ENCODE peak calls at places on chromosomes 11 and 22, in eight cellular contexts. V is Calu3; Z is Right ventricle myocardium superior; O is AG20443; T is neural progenitor cell; U is stimulated activated CD8-positive, alpha-beta memory T cell treated with anti-CD3 and anti-CD28 coated beads, Interleukin-4, amount 100 ng/mL, for 4 hours; I is lower leg skin; S is GM19239. H is an unnamed sample.

GRCh38 chr11:23957309-23957708 is 539.5 kb upstream of the LUZP2 start:
- DNase-seq in I (no peak), U (no peak), Z (no peak), V (no peak), S (no peak), T (no peak), O (no peak), H (no peak)

GRCh38 chr11:33457948-33458347 is 200.8 kb downstream of the HIPK3 start:
- DNase-seq in V (no peak), O (no peak), I (no peak), U (no peak), Z (no peak), S (no peak), T (no peak), H (no peak)

GRCh38 chr11:76380977-76381719 is at the start of the genes GVQW3 and THAP12:
- DNase-seq in O (peak; percentile 100), I (peak; percentile 96), U (peak; percentile 95), V (peak; percentile 97), T (peak; percentile 99), S (peak; percentile 93), Z (peak; percentile 98), H (peak; percentile 97)

GRCh38 chr11:31770011-31770410 is 41.1 kb downstream of the PAX6 start:
- DNase-seq in S (no peak), U (no peak), Z (no peak), T (no peak), V (no peak), O (no peak), I (no peak), H (no peak)

GRCh38 chr22:23236440-23237139 is 56.3 kb downstream of the BCR start:
- DNase-seq in O (no peak), U (no peak), V (no peak), I (no peak), Z (no peak), S (no peak), T (no peak), H (no peak)

GRCh38 chr22:45880091-45880651 is 96.8 kb downstream of the WNT7B start:
- DNase-seq in T (no peak), S (no peak), Z (no peak), U (no peak), I (no peak), V (no peak), O (no peak), H (no peak)

GRCh38 chr11:766106-766940 is 11.0 kb downstream of the GATD1 start:
- DNase-seq in Z (no peak), O (no peak), S (no peak), U (no peak), T (no peak), I (no peak), V (no peak), H (no peak)

GRCh38 chr11:69213315-69213714 is 57.6 kb downstream of the SMIM38 start:
- DNase-seq in V (no peak), T (no peak), S (no peak), I (no peak), Z (no peak), U (no peak), O (no peak), H (no peak)

GRCh38 chr11:44767421-44767820 is 40.7 kb downstream of the TSPAN18 start:
- DNase-seq in U (no peak), S (no peak), T (no peak), I (no peak), O (peak; percentile 49), Z (no peak), V (no peak), H (no peak)

GRCh38 chr22:37561209-37562048 is 1.1 kb downstream of the CDC42EP1 start:
- DNase-seq in T (peak; percentile 87), O (peak; percentile 92), Z (peak; percentile 95), I (peak; percentile 91), S (peak; percentile 91), V (peak; percentile 97), U (peak; percentile 58), H (peak; percentile 97)

GRCh38 chr11:73320786-73321325 is 12.8 kb downstream of the ARHGEF17 start:
- DNase-seq in U (no peak), I (no peak), Z (no peak), T (no peak), O (no peak), V (no peak), S (no peak), H (no peak)

GRCh38 chr22:50684986-50685385 is 12.4 kb downstream of the SHANK3 start:
- DNase-seq in I (no peak), S (no peak), T (peak; percentile 1), V (no peak), Z (no peak), O (no peak), U (no peak), H (no peak)

GRCh38 chr11:69080361-69080973 is 31.7 kb downstream of the TPCN2 start:
- DNase-seq in T (no peak), V (peak; percentile 26), Z (peak; percentile 63), I (no peak), U (no peak), O (peak; percentile 60), S (no peak), H (no peak)

GRCh38 chr22:26558246-26558895 is 31.6 kb downstream of the TPST2 start:
- DNase-seq in U (no peak), T (no peak), O (no peak), V (no peak), S (no peak), Z (no peak), I (no peak), H (no peak)

GRCh38 chr11:113884361-113884836 is 9.0 kb upstream of the USP28 start:
- DNase-seq in S (no peak), U (no peak), Z (no peak), I (no peak), V (no peak), O (peak; percentile 32), T (peak; percentile 34), H (no peak)

GRCh38 chr11:574632-575323 is 1.5 kb upstream of the PHRF1 start:
- DNase-seq in O (no peak), I (no peak), V (no peak), U (no peak), Z (no peak), T (no peak), S (no peak), H (no peak)

GRCh38 chr22:31897842-31898241 is 46.5 kb upstream of the YWHAH start:
- DNase-seq in Z (no peak), S (no peak), V (no peak), O (peak; percentile 48), U (no peak), T (no peak), I (no peak), H (no peak)

GRCh38 chr22:35400335-35400680 is 368 bp downstream of the MCM5 start:
- DNase-seq in V (no peak), O (peak; percentile 19), U (no peak), T (peak; percentile 64), I (no peak), Z (no peak), S (no peak), H (no peak)

GRCh38 chr11:45560153-45560934 is 105.1 kb downstream of the CHST1 start:
- DNase-seq in T (no peak), U (no peak), I (no peak), V (no peak), S (no peak), O (no peak), Z (peak; percentile 48), H (no peak)

GRCh38 chr22:43733138-43733537 is 79.0 kb downstream of the EFCAB6 start:
- DNase-seq in V (no peak), U (no peak), I (no peak), S (no peak), O (no peak), T (no peak), Z (no peak), H (no peak)

GRCh38 chr22:24514241-24515024 is 19.3 kb downstream of the UPB1 start:
- DNase-seq in T (no peak), V (no peak), I (no peak), O (no peak), Z (no peak), U (no peak), S (no peak), H (no peak)

GRCh38 chr22:32378703-32379272 is 21.1 kb downstream of the RFPL3 start:
- DNase-seq in V (peak; percentile 59), S (no peak), I (no peak), T (peak; percentile 85), U (no peak), O (peak; percentile 38), Z (no peak), H (no peak)

GRCh38 chr11:70912226-70912840 is 340.0 kb downstream of the SHANK2 start:
- DNase-seq in T (no peak), Z (no peak), S (no peak), V (no peak), O (no peak), I (no peak), U (no peak), H (no peak)

GRCh38 chr22:21823740-21824438 is 43.6 kb downstream of the MAPK1 start:
- DNase-seq in Z (no peak), V (no peak), T (no peak), I (no peak), U (no peak), S (no peak), O (peak; percentile 53), H (no peak)

GRCh38 chr11:75813622-75814039 is 1.4 kb upstream of the UVRAG start:
- DNase-seq in I (no peak), O (no peak), U (no peak), Z (no peak), S (no peak), T (no peak), V (no peak), H (no peak)

GRCh38 chr11:2896047-2896446 is 10.5 kb upstream of the CDKN1C start:
- DNase-seq in T (no peak), I (no peak), S (no peak), U (no peak), V (no peak), Z (no peak), O (no peak), H (no peak)

GRCh38 chr22:39991164-39991860 is 3.4 kb upstream of the FAM83F start:
- DNase-seq in I (no peak), Z (no peak), V (no peak), U (no peak), O (no peak), S (no peak), T (no peak), H (no peak)

GRCh38 chr11:789951-790350 is at the start of gene CEND1:
- DNase-seq in Z (no peak), I (no peak), V (no peak), U (no peak), T (peak; percentile 79), S (no peak), O (peak; percentile 85), H (no peak)

GRCh38 chr22:21642584-21643448 is 714 bp downstream of the SDF2L1 start:
- DNase-seq in V (peak; percentile 81), T (peak; percentile 85), Z (peak; percentile 55), I (no peak), O (peak; percentile 58), U (no peak), S (no peak), H (no peak)

GRCh38 chr11:14189874-14190273 is 169.1 kb downstream of the RRAS2 start:
- DNase-seq in Z (peak; percentile 72), U (no peak), O (peak; percentile 45), S (no peak), V (no peak), T (no peak), I (peak; percentile 59), H (peak; percentile 82)

GRCh38 chr22:43113516-43114251 is 3.1 kb downstream of the BIK start:
- DNase-seq in S (no peak), I (no peak), O (no peak), Z (no peak), U (no peak), T (no peak), V (peak; percentile 54), H (no peak)

GRCh38 chr11:6579681-6580080 is 23.7 kb downstream of the RRP8 start:
- DNase-seq in I (no peak), O (no peak), V (no peak), T (no peak), Z (no peak), U (no peak), S (no peak), H (no peak)

GRCh38 chr22:39661842-39662676 is 91.5 kb downstream of the CACNA1I start:
- DNase-seq in I (peak; percentile 21), T (peak; percentile 78), V (peak; percentile 79), O (no peak), Z (no peak), S (no peak), U (peak; percentile 45), H (no peak)

GRCh38 chr11:64314146-64314804 is 3.1 kb downstream of the TRMT112 start:
- DNase-seq in I (no peak), T (no peak), O (no peak), U (no peak), S (no peak), V (no peak), Z (no peak), H (no peak)

H was measured in tibial artery.